ENCODE peak calls at places on chromosome 19, in five cellular contexts. P, T, X, B and W are unnamed samples.

GRCh38 chr19:23528376-23528775 is 133.1 kb upstream of the ZNF91 start:
- DNase-seq in X (no peak), B (no peak), P (no peak), T (no peak), W (no peak)

GRCh38 chr19:55368701-55369563 is 1.3 kb downstream of the IL11 start:
- DNase-seq in X (no peak), P (no peak), B (no peak), T (no peak), W (no peak)

GRCh38 chr19:18869781-18870530 is 26.0 kb downstream of the CERS1 start:
- DNase-seq in T (peak; percentile 96), B (no peak), X (no peak), P (no peak), W (no peak)

GRCh38 chr19:40689339-40690049 is 957 bp downstream of the NUMBL start:
- DNase-seq in T (peak; percentile 58), P (no peak), X (no peak), B (no peak), W (no peak)

GRCh38 chr19:39878398-39878797 is 32.2 kb upstream of the FBL start:
- DNase-seq in T (no peak), B (no peak), P (no peak), X (no peak), W (no peak)

GRCh38 chr19:17020380-17020779 is 6.2 kb downstream of the CPAMD8 start:
- DNase-seq in X (no peak), P (no peak), T (no peak), B (no peak), W (no peak)

GRCh38 chr19:19446655-19447437 is 41.4 kb downstream of the GATAD2A start:
- DNase-seq in X (no peak), B (no peak), T (no peak), P (no peak), W (no peak)

GRCh38 chr19:56839665-56840451 is 668 bp downstream of the PEG3 start:
- DNase-seq in B (no peak), T (no peak), X (peak; percentile 95), P (no peak), W (peak; percentile 97)

GRCh38 chr19:29631450-29631849 is 25.4 kb downstream of the POP4 start:
- DNase-seq in B (no peak), P (no peak), T (no peak), X (no peak), W (no peak)

GRCh38 chr19:43765109-43765876 is 10.5 kb upstream of the SMG9 start:
- DNase-seq in P (no peak), T (no peak), X (peak; percentile 30), B (peak; percentile 95), W (no peak)

GRCh38 chr19:6219147-6219525 is 60.6 kb downstream of the MLLT1 start:
- DNase-seq in X (no peak), P (no peak), B (no peak), T (no peak), W (no peak)

GRCh38 chr19:5934002-5934401 is 19.9 kb downstream of the CAPS start:
- DNase-seq in P (no peak), X (no peak), B (no peak), T (no peak), W (no peak)

GRCh38 chr19:17611462-17612244 is 56.2 kb downstream of the COLGALT1 start:
- DNase-seq in P (no peak), T (no peak), B (no peak), X (no peak), W (no peak)

GRCh38 chr19:46416077-46416709 is 2.8 kb upstream of the CCDC8 start:
- DNase-seq in B (no peak), X (peak; percentile 59), T (peak; percentile 95), P (peak; percentile 92), W (peak; percentile 87)
- TF ChIP-seq SUZ12 in B (no peak), X (no peak), T (no peak), P (no peak), W (no peak)

DNA sequence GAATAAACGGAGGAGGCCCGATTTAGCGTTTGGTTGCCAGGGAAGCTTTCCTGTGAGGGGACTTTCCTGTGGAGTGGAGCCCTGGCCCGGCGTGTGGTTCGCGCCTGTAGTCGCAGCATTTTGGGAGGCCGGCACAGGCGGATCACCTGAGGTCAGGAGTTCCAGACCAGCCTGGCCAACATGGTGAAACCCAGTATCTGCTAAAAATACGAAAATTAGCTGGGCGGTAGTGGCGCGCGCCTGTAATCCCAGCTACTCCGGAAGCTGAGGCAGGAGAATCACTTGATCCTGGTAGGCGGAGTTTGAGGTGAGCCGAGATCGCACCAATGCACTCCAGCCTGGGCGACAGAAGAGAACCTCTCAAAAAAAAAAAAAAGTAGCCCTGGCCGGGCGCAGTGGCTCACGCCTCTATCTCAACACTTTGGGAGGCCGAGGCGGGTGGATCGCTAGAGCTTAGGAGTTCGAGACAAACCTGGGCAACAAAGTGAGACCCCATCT is 6.9 kb downstream of the KANK3 start:
- DNase-seq in P (no peak), T (peak; percentile 49), B (no peak), X (no peak), W (no peak)
- TF ChIP-seq SUZ12 in P (no peak), T (no peak), B (no peak), X (no peak), W (no peak)

GRCh38 chr19:35856001-35856400 is 710 bp upstream of the KIRREL2 start:
- DNase-seq in P (no peak), T (peak; percentile 75), B (no peak), X (no peak), W (no peak)
- TF ChIP-seq SUZ12 in P (no peak), T (no peak), B (no peak), X (no peak), W (no peak)

DNA sequence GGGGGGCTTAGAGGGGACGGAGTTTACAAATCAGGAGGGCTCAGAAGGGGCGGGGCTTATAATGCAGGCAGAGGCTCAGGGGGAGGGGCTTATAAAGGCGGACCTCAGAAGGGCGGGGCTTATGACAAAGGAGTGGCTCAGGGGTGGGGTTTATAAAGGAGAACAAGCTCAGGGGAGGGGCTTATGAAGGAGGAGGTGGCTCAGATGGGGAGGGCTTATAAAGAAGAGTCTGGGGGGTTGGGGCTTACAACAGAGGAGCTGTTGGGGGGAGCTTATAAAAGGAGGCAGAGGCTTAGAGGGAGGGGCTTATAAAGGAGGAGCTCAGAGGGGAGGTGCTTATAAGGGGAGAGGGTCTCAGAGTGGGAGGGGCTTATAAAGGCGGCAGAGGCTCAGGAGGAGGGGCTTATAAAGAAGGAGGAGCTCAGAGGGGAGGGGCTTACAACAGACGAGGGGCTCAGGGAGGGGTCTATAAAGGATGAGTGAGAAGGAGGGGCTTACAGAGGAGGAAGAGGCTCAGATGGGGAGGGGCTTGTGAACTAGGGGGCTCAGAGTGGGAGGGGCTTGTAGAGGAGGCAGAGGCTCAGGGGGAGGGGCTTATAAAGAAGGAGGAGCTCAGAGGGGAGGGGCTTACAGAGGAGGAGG is 1.0 kb downstream of the SMIM24 start:
- DNase-seq in T (peak; percentile 69), B (no peak), P (peak; percentile 77), X (no peak), W (no peak)
- TF ChIP-seq SUZ12 in T (no peak), B (no peak), P (no peak), X (no peak), W (no peak)

GRCh38 chr19:51256053-51256682 is 5.3 kb downstream of the SIGLECL1 start:
- DNase-seq in T (no peak), B (no peak), X (no peak), P (no peak), W (no peak)

GRCh38 chr19:51253088-51253806 is 2.4 kb downstream of the SIGLECL1 start:
- DNase-seq in T (no peak), X (no peak), P (no peak), B (no peak), W (no peak)

GRCh38 chr19:51247972-51248371 is 2.9 kb upstream of the SIGLECL1 start:
- DNase-seq in B (no peak), P (no peak), T (no peak), X (no peak), W (no peak)

GRCh38 chr19:51250786-51251452 is at the start of gene SIGLECL1:
- DNase-seq in B (no peak), P (no peak), T (no peak), X (no peak), W (no peak)

DNA sequence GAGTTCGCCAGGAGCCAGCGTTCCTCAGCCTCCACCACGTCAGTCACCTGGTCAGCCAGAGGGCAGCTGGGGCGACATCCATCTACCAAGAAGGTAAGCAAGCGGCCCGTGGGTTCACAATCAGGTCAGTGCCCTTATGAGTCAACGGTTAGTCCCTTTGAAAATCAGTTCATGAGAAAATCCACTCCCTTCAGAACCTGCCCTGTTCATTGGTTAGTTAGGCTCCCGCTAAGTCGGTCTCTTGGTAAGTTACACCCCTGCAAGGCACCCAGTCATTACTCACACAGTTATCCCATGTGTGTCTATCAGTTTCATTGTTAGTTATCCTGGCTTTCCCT is 542 bp downstream of the SIGLECL1 start:
- DNase-seq in B (no peak), T (no peak), X (no peak), P (no peak), W (no peak)
- TF ChIP-seq SUZ12 in B (no peak), T (no peak), X (no peak), P (no peak), W (no peak)

GRCh38 chr19:4702764-4703163 is 20.9 kb downstream of the DPP9 start:
- DNase-seq in X (no peak), P (no peak), T (no peak), B (no peak), W (no peak)
- TF ChIP-seq SUZ12 in X (no peak), P (no peak), T (no peak), B (no peak), W (no peak)

GRCh38 chr19:1804858-1805257 is 7.2 kb downstream of the ATP8B3 start:
- DNase-seq in B (no peak), T (no peak), P (no peak), X (no peak), W (no peak)

GRCh38 chr19:1807030-1807694 is 4.9 kb downstream of the ATP8B3 start:
- DNase-seq in P (no peak), X (no peak), B (no peak), T (no peak), W (no peak)

GRCh38 chr19:1805401-1806183 is 6.5 kb downstream of the ATP8B3 start:
- DNase-seq in P (no peak), T (no peak), B (no peak), X (no peak), W (no peak)

GRCh38 chr19:1807695-1808394 is 4.2 kb downstream of the ATP8B3 start:
- DNase-seq in P (no peak), T (no peak), B (no peak), X (no peak), W (no peak)

DNA sequence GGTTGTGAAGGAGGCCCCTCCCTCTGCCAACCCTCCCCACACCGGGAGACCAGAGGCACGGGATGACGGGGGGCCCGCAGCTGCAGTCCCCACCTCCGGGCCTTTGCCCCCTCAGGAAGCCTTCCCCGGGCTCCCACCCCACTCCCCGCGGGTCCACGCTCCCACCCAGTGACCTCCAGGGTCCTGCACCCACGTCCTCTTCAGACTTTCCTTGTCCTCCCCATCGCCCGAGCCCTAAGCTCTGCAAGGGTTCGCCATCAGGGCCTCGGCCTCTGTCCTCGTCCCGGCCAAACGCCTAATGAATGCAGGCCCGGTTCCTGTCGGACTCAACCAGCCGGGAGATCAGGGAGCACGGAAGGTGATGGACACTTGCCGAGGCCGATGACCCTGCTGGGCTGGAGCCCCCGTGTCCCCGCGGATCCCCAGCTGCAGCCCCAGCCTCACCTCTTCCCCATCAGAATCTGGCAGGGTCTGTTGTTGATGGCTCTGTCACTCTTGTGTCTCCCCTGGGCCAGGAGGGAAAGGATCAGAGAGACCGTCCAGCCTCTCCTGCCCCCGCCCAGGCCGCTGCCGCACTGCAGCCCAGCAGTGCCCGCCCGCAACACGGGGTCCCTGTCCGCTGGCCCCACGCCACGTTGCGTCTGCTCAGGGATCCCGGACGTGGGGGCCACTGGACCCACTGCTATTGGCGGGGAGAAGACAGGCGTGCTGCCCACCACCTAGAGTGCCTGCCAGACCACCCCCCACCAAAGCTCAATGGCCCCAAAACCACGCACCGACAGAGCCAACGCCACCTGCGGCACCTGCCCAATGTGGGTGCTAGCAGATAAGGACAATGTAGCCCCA is 5.7 kb downstream of the ATP8B3 start:
- DNase-seq in B (no peak), X (no peak), T (no peak), P (no peak), W (no peak)
- TF ChIP-seq SUZ12 in B (no peak), X (no peak), T (no peak), P (no peak), W (no peak)